ENCODE peak calls at places on chromosomes 1 and 21, in six cellular contexts. One of them, this sample, is unnamed.

GRCh38 chr1:159602501-159602900 is 14.9 kb downstream of the APCS start:
- DNase-seq in activated naive CD4-positive, alpha-beta T cell: no peak
- DNase-seq in HS-27A: no peak
- DNase-seq in fibroblast of the conjunctiva: no peak
- DNase-seq in G401: no peak
- DNase-seq in neural crest cell: no peak
- DNase-seq in this sample: no peak

GRCh38 chr1:165483412-165483811 is 38.5 kb upstream of the RXRG start:
- DNase-seq in G401: no peak
- DNase-seq in HS-27A: no peak
- DNase-seq in neural crest cell: no peak
- DNase-seq in activated naive CD4-positive, alpha-beta T cell: no peak
- DNase-seq in fibroblast of the conjunctiva: no peak
- DNase-seq in this sample: no peak

GRCh38 chr1:67626495-67627235 is 58.3 kb upstream of the GADD45A start:
- DNase-seq in activated naive CD4-positive, alpha-beta T cell: no peak
- DNase-seq in HS-27A: peak
- DNase-seq in fibroblast of the conjunctiva: peak
- DNase-seq in neural crest cell: no peak
- DNase-seq in G401: no peak
- DNase-seq in this sample: no peak

GRCh38 chr1:118659646-118660045 is 328.5 kb downstream of the TBX15 start:
- DNase-seq in neural crest cell: no peak
- DNase-seq in G401: no peak
- DNase-seq in HS-27A: no peak
- DNase-seq in fibroblast of the conjunctiva: no peak
- DNase-seq in activated naive CD4-positive, alpha-beta T cell: no peak
- DNase-seq in this sample: no peak

GRCh38 chr21:40846566-40847411 is at the start of gene DSCAM:
- DNase-seq in G401: peak
- DNase-seq in HS-27A: no peak
- DNase-seq in activated naive CD4-positive, alpha-beta T cell: no peak
- DNase-seq in neural crest cell: peak
- DNase-seq in fibroblast of the conjunctiva: no peak
- DNase-seq in this sample: no peak

GRCh38 chr21:19609611-19610010 is 1206.0 kb upstream of the TMPRSS15 start:
- DNase-seq in neural crest cell: no peak
- DNase-seq in HS-27A: no peak
- DNase-seq in G401: no peak
- DNase-seq in fibroblast of the conjunctiva: no peak
- DNase-seq in activated naive CD4-positive, alpha-beta T cell: no peak
- DNase-seq in this sample: no peak

GRCh38 chr1:29810121-29811120 is 574.1 kb downstream of the PTPRU start:
- DNase-seq in neural crest cell: no peak
- DNase-seq in HS-27A: no peak
- DNase-seq in fibroblast of the conjunctiva: no peak
- DNase-seq in G401: no peak
- DNase-seq in activated naive CD4-positive, alpha-beta T cell: no peak
- DNase-seq in this sample: peak

GRCh38 chr1:28775121-28775942 is 36.6 kb upstream of the OPRD1 start:
- DNase-seq in G401: peak
- DNase-seq in HS-27A: no peak
- DNase-seq in neural crest cell: no peak
- DNase-seq in activated naive CD4-positive, alpha-beta T cell: peak
- DNase-seq in fibroblast of the conjunctiva: peak
- DNase-seq in this sample: no peak

GRCh38 chr1:192130175-192130574 is 28.1 kb upstream of the RGS18 start:
- DNase-seq in HS-27A: no peak
- DNase-seq in activated naive CD4-positive, alpha-beta T cell: no peak
- DNase-seq in neural crest cell: no peak
- DNase-seq in fibroblast of the conjunctiva: no peak
- DNase-seq in G401: no peak
- DNase-seq in this sample: no peak

GRCh38 chr1:177448652-177449351 is 278.0 kb downstream of the BRINP2 start:
- DNase-seq in G401: no peak
- DNase-seq in neural crest cell: no peak
- DNase-seq in fibroblast of the conjunctiva: no peak
- DNase-seq in activated naive CD4-positive, alpha-beta T cell: no peak
- DNase-seq in HS-27A: no peak
- DNase-seq in this sample: no peak

GRCh38 chr1:190464686-190465085 is 13.0 kb downstream of the BRINP3 start:
- DNase-seq in neural crest cell: no peak
- DNase-seq in activated naive CD4-positive, alpha-beta T cell: no peak
- DNase-seq in G401: peak
- DNase-seq in HS-27A: no peak
- DNase-seq in fibroblast of the conjunctiva: no peak
- DNase-seq in this sample: no peak

GRCh38 chr1:67170751-67171573 is 4.7 kb downstream of the IL23R start:
- DNase-seq in HS-27A: no peak
- DNase-seq in fibroblast of the conjunctiva: no peak
- DNase-seq in activated naive CD4-positive, alpha-beta T cell: no peak
- DNase-seq in G401: no peak
- DNase-seq in neural crest cell: no peak
- DNase-seq in this sample: no peak

GRCh38 chr1:161884475-161884874 is 118.4 kb downstream of the ATF6 start:
- DNase-seq in neural crest cell: no peak
- DNase-seq in fibroblast of the conjunctiva: no peak
- DNase-seq in activated naive CD4-positive, alpha-beta T cell: no peak
- DNase-seq in G401: no peak
- DNase-seq in HS-27A: no peak
- DNase-seq in this sample: no peak

GRCh38 chr1:81670286-81670685 is 130.4 kb upstream of the ADGRL2 start:
- DNase-seq in neural crest cell: no peak
- DNase-seq in activated naive CD4-positive, alpha-beta T cell: no peak
- DNase-seq in G401: peak
- DNase-seq in HS-27A: peak
- DNase-seq in fibroblast of the conjunctiva: peak
- DNase-seq in this sample: no peak

GRCh38 chr21:43196789-43197188 is 28.0 kb downstream of the CRYAA start:
- DNase-seq in neural crest cell: no peak
- DNase-seq in fibroblast of the conjunctiva: no peak
- DNase-seq in HS-27A: no peak
- DNase-seq in G401: no peak
- DNase-seq in activated naive CD4-positive, alpha-beta T cell: no peak
- DNase-seq in this sample: no peak

GRCh38 chr1:62057230-62057629 is 137.4 kb upstream of the L1TD1 start:
- DNase-seq in activated naive CD4-positive, alpha-beta T cell: no peak
- DNase-seq in fibroblast of the conjunctiva: no peak
- DNase-seq in neural crest cell: no peak
- DNase-seq in G401: peak
- DNase-seq in HS-27A: no peak
- DNase-seq in this sample: no peak

GRCh38 chr21:45538381-45539045 is 3.7 kb downstream of the SLC19A1 start:
- DNase-seq in fibroblast of the conjunctiva: no peak
- DNase-seq in neural crest cell: no peak
- DNase-seq in G401: no peak
- DNase-seq in HS-27A: no peak
- DNase-seq in activated naive CD4-positive, alpha-beta T cell: no peak
- DNase-seq in this sample: no peak

GRCh38 chr1:203792491-203792890 is 2.9 kb upstream of the ZBED6 start:
- DNase-seq in fibroblast of the conjunctiva: no peak
- DNase-seq in HS-27A: no peak
- DNase-seq in G401: no peak
- DNase-seq in activated naive CD4-positive, alpha-beta T cell: no peak
- DNase-seq in neural crest cell: no peak
- DNase-seq in this sample: no peak

GRCh38 chr1:87393437-87394085 is 64.9 kb downstream of the LMO4 start:
- DNase-seq in fibroblast of the conjunctiva: no peak
- DNase-seq in HS-27A: no peak
- DNase-seq in activated naive CD4-positive, alpha-beta T cell: no peak
- DNase-seq in G401: peak
- DNase-seq in neural crest cell: no peak
- DNase-seq in this sample: no peak

GRCh38 chr1:244150071-244150470 is 99.0 kb downstream of the ZBTB18 start:
- DNase-seq in activated naive CD4-positive, alpha-beta T cell: no peak
- DNase-seq in G401: no peak
- DNase-seq in HS-27A: no peak
- DNase-seq in fibroblast of the conjunctiva: peak
- DNase-seq in neural crest cell: no peak
- DNase-seq in this sample: no peak